ENCODE peak calls at places on chromosomes 7 and 10, in five cellular contexts. L, V, H, G and E are unnamed samples.

GRCh38 chr10:62083868-62084267 is 182.4 kb downstream of the ARID5B start:
- DNase-seq in V (peak), H (no peak), L (no peak), G (no peak), E (no peak)

GRCh38 chr7:131424219-131424822 is 96.6 kb downstream of the MKLN1 start:
- DNase-seq in G (no peak), H (no peak), L (no peak), V (no peak), E (no peak)

GRCh38 chr7:131403322-131403721 is 75.6 kb downstream of the MKLN1 start:
- DNase-seq in L (no peak), G (no peak), V (no peak), H (no peak), E (no peak)

GRCh38 chr10:112815238-112816032 is 134.6 kb upstream of the TCF7L2 start:
- DNase-seq in L (no peak), G (no peak), V (no peak), H (no peak), E (no peak)

GRCh38 chr10:11035318-11035920 is 17.7 kb downstream of the CELF2 start:
- DNase-seq in H (peak), L (no peak), G (no peak), V (no peak), E (no peak)

GRCh38 chr7:48667434-48667833 is 256.9 kb upstream of the CDC14C start:
- DNase-seq in G (no peak), L (no peak), H (no peak), V (no peak), E (no peak)

GRCh38 chr10:43377393-43377883 is 6.0 kb downstream of the FXYD4 start:
- DNase-seq in H (no peak), G (peak), L (peak), V (no peak), E (no peak)

GRCh38 chr10:131676448-131676847 is 224.4 kb upstream of the PPP2R2D start:
- DNase-seq in H (no peak), G (no peak), V (no peak), L (no peak), E (no peak)

GRCh38 chr7:46603296-46603701 is 682.2 kb upstream of the IGFBP3 start:
- DNase-seq in V (no peak), G (no peak), H (no peak), L (no peak), E (no peak)

GRCh38 chr7:131507592-131508331 is 48.7 kb downstream of the PODXL start:
- DNase-seq in G (peak), L (peak), H (peak), V (peak), E (peak)

GRCh38 chr10:76428541-76429330 is 997.3 kb downstream of the LRMDA start:
- DNase-seq in H (no peak), G (no peak), L (no peak), V (no peak), E (no peak)

GRCh38 chr7:19754521-19755116 is 18.8 kb downstream of the TMEM196 start:
- DNase-seq in L (no peak), H (no peak), G (no peak), V (no peak), E (no peak)

GRCh38 chr7:117616694-117617093 is 136.9 kb downstream of the CFTR start:
- DNase-seq in V (no peak), G (no peak), H (no peak), L (no peak), E (no peak)

GRCh38 chr7:10225265-10225664 is 748.4 kb upstream of the PHF14 start:
- DNase-seq in L (no peak), H (no peak), G (no peak), V (no peak), E (no peak)

GRCh38 chr7:108073305-108074070 is 56.7 kb downstream of the LAMB4 start:
- DNase-seq in L (no peak), V (no peak), G (no peak), H (no peak), E (no peak)

GRCh38 chr10:61781969-61782403 is 119.3 kb downstream of the CABCOCO1 start:
- DNase-seq in H (peak), G (no peak), L (no peak), V (no peak), E (no peak)

GRCh38 chr7:97027427-97028234 is 3.0 kb upstream of the DLX5 start:
- DNase-seq in G (peak), V (peak), H (peak), L (peak), E (peak)

GRCh38 chr7:22319424-22320403 is 37.2 kb downstream of the RAPGEF5 start:
- DNase-seq in V (no peak), G (no peak), L (no peak), H (no peak), E (no peak)

GRCh38 chr7:46859963-46860475 is 721.9 kb downstream of the TNS3 start:
- DNase-seq in H (no peak), L (no peak), V (no peak), G (no peak), E (no peak)

GRCh38 chr10:80202934-80203834 is 2.2 kb downstream of the ANXA11 start:
- DNase-seq in L (peak), V (peak), G (peak), H (peak), E (peak)

GRCh38 chr7:3953133-3953532 is 652.1 kb downstream of the SDK1 start:
- DNase-seq in L (no peak), V (no peak), G (no peak), H (no peak), E (no peak)

GRCh38 chr7:151721694-151722093 is 155.2 kb downstream of the PRKAG2 start:
- DNase-seq in H (no peak), L (no peak), V (no peak), G (no peak), E (no peak)

GRCh38 chr10:4704034-4704545 is 121.9 kb upstream of the AKR1E2 start:
- DNase-seq in V (no peak), H (no peak), L (no peak), G (no peak), E (no peak)

GRCh38 chr7:104160375-104160774 is 47.4 kb downstream of the ORC5 start:
- DNase-seq in H (no peak), L (no peak), V (no peak), G (no peak), E (no peak)
- TF ChIP-seq CTCF in H (no peak), L (peak), V (no peak), G (peak), E (peak)

DNA sequence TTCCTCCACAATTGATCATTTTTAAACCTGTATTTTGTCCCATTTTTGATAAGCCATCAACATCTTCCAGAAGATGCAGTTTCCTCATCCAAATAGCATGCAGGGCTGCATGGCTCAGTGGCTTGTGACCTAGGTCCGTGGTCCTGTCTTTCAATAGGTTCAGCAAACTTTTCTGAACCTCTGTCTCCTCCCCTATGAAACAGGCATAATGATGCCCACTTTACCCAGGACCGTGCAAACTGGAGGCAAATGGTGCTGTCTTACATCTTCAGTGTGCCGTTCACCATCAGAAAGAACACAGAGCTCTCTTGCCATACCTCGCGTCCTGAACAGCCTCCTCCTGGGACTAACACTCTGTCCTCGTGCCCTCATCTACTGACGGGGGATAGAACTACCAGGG is 22.3 kb upstream of the FIGNL1 start:
- DNase-seq in L (no peak), V (no peak), G (no peak), H (no peak), E (no peak)
- TF ChIP-seq CTCF in L (no peak), V (no peak), G (no peak), H (no peak), E (no peak)

DNA sequence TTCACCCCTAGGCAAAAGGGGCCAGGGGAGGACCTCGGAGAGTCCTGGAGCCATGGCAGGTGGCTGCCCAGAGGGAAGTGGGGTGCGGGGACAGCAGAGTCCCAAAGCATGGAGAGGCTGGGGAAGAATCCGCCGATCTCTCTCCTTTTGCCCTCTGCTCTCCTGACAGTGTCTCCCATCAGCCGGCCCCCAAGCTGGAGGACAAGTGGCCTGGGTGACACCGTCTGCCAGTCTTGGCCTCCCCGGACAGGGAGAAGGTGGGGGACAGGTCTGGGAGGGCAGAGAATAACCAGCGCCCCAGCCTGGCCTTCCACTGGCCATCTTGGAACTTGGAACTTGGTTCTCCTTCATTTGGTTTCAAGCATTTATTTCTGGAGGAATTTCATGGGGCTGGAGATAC is 77.9 kb downstream of the CAMK1D start:
- DNase-seq in V (no peak), G (no peak), L (no peak), H (peak), E (no peak)
- TF ChIP-seq CTCF in V (no peak), G (no peak), L (no peak), H (no peak), E (no peak)

GRCh38 chr10:46998595-46998994 is 87.4 kb downstream of the PTPN20 start:
- DNase-seq in L (no peak), G (no peak), H (no peak), V (no peak), E (no peak)

GRCh38 chr10:46999217-46999616 is 88.0 kb downstream of the PTPN20 start:
- DNase-seq in G (no peak), V (no peak), L (no peak), H (no peak), E (no peak)

GRCh38 chr10:46992794-46993552 is 81.7 kb downstream of the PTPN20 start:
- DNase-seq in V (no peak), H (no peak), G (no peak), L (no peak), E (no peak)

GRCh38 chr10:46998192-46998591 is 87.0 kb downstream of the PTPN20 start:
- DNase-seq in L (no peak), V (no peak), H (no peak), G (no peak), E (no peak)

DNA sequence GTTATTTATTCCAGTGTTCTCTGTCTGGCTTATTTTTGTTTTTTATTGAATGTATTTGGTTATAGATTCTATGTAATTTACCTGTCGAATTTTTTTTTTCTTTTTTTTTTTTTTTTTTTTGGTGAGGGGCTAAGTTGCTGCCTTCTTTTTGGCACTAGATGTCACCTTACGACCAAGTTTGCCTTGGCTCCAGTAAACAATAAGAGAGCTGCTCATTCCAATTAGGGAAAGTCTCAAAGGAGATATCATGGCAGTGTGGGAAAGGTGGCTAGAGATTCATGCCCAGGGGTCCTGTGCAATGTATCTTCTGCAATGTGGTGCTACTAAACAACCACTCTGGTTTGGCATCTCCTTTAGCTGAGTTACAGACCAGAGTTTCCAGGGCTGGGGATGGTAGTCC is 84.0 kb downstream of the PTPN20 start:
- DNase-seq in H (no peak), V (no peak), G (no peak), L (no peak), E (no peak)
- TF ChIP-seq CTCF in H (no peak), V (no peak), G (peak), L (no peak), E (no peak)

GRCh38 chr7:134104166-134104565 is 23.0 kb upstream of the LRGUK start:
- DNase-seq in V (no peak), H (no peak), G (no peak), L (no peak), E (no peak)

GRCh38 chr7:134113655-134114054 is 13.5 kb upstream of the LRGUK start:
- DNase-seq in H (no peak), L (no peak), V (no peak), G (no peak), E (no peak)

GRCh38 chr7:134108803-134109202 is 18.3 kb upstream of the LRGUK start:
- DNase-seq in H (no peak), V (no peak), G (no peak), L (no peak), E (no peak)
- TF ChIP-seq CTCF in H (no peak), V (no peak), G (no peak), L (no peak), E (no peak)

GRCh38 chr7:28142650-28143049 is 37.9 kb downstream of the JAZF1 start:
- DNase-seq in H (no peak), G (no peak), L (no peak), V (no peak), E (no peak)

GRCh38 chr7:28140964-28141363 is 39.6 kb downstream of the JAZF1 start:
- DNase-seq in L (no peak), G (no peak), H (no peak), V (no peak), E (no peak)

GRCh38 chr7:28145931-28146330 is 34.7 kb downstream of the JAZF1 start:
- DNase-seq in H (no peak), V (no peak), G (no peak), L (no peak), E (no peak)

GRCh38 chr7:28145090-28145626 is 35.4 kb downstream of the JAZF1 start:
- DNase-seq in L (no peak), G (no peak), H (no peak), V (no peak), E (no peak)

DNA sequence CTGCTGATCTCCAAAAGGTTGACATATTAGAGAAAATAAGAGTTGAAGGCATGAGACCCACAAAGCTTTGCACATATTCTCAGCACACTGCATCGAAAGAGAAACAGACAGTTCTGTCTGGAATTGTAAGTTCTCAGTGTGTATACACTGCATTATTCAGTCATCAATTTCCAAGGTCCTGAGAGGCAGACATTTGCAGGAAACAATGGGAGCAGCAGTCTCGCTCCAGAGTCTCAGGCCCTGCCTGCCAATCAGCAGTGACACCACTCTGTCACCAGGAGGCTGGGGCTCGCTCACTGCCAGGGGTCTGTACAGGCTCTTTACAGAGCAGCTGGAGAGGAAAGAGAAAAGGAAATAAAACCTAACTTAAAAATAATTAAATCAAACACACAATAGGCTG is 36.3 kb downstream of the JAZF1 start:
- DNase-seq in V (no peak), L (peak), H (no peak), G (no peak), E (no peak)
- TF ChIP-seq CTCF in V (no peak), L (peak), H (no peak), G (peak), E (peak)

GRCh38 chr10:129467346-129468119 is 492 bp downstream of the MGMT start:
- DNase-seq in V (no peak), L (no peak), G (no peak), H (peak), E (no peak)
- TF ChIP-seq CTCF in V (no peak), L (no peak), G (no peak), H (no peak), E (no peak)

DNA sequence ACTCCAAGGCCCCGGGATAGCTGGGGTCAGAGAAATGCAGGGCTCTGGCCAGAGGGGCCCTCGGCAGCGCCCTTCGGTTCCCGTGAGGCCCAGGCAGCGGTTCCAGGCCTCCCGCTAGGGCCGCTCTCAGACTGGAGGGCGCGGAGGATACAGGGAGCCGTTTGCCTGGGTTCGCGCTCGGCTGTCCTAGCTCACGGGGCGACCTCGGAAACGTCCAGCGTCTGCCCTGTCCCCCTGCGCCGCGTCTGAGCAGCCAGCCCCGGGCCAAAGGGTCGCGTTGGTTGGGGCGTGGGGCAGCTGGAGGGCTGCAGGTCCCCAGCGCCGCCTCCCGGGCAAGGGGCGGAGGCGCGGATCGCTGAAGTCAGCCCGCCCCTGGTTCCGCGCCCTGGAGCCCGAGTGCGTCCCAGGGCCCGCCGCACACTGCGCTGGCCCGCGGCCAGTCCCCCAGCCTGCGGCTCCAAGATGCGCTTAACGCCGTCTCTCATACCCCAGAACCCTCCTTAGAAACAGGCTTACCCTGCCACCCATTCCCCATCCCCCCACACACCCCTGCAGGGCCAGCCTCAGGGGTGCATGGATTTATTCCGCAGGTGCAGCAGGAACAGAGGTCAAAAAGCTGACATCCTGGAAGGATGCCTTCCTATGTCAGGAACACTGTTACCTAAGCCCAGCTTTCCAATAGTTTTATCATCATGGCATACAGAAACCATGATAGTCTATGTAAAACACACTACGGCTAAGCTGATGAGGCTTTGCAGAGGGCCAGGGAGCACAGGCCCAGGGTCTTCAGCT is 22.1 kb upstream of the OPN4 start:
- DNase-seq in L (no peak), G (peak), V (peak), H (no peak), E (no peak)
- TF ChIP-seq CTCF in L (no peak), G (peak), V (no peak), H (no peak), E (no peak)

DNA sequence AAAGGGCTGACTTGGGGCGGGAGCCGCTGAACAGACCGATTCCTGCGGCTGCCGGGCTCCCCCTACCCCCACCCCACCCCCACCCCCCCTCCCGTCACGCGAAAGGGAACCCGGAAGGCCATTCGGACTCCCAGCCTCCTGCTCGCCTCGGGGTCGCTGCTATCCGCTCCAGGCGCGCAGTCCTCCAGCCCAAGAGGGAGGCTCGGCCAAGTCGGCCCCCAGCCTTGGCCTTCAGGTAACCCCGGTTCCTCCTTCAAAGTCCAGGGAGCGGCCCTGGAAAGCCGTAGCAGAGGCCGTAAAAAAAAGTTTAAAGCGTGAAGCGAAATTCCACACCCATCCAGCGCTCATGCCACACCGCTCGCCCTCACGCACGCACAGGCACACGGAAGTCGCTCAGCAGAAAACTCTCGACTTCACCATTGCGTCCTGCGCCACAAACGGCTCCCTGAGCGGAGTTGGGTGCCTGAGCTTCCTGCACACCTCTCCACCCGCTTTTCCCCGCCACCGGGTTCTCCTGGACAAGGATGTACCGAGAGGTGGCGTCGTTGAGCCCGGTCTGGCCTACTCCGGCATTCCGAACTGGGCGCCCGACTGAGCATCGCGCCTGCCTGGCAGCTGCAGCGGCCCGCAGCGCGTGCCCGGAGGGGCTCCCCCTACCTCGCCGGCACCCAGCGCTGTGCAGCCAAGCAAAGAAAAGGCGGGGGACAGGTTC is 1.4 kb downstream of the SORCS3 start:
- DNase-seq in H (no peak), G (peak), V (no peak), L (peak), E (no peak)
- TF ChIP-seq CTCF in H (no peak), G (peak), V (no peak), L (no peak), E (no peak)

GRCh38 chr7:144515430-144515829 is 111.9 kb upstream of the NOBOX start:
- DNase-seq in V (no peak), G (no peak), H (no peak), L (no peak), E (no peak)

GRCh38 chr7:144508702-144509101 is 105.2 kb upstream of the NOBOX start:
- DNase-seq in G (no peak), L (no peak), V (no peak), H (no peak), E (no peak)

GRCh38 chr7:144517762-144518161 is 114.3 kb upstream of the NOBOX start:
- DNase-seq in G (no peak), H (no peak), L (no peak), V (no peak), E (no peak)

GRCh38 chr7:144516729-144517128 is 113.2 kb upstream of the NOBOX start:
- DNase-seq in L (no peak), G (no peak), V (no peak), H (no peak), E (no peak)

DNA sequence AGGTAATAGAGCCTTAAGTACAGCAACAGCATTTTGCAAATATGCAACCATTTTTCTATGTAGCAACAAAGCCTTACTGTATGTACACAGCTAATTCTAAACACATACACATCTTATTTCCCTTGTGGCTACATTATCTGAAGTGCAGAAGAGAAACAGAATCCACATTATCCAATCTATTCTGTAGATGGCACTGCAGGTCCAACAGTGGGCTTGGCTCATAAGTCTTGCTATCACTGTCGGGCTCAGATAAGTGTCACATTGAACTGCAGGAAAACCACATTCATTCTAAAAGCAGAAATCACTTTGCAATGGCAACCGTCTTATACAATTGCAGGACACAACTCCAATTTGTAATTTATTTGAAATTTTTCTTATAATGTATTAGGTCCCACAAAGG is 109.8 kb upstream of the NOBOX start:
- DNase-seq in L (no peak), V (no peak), H (no peak), G (no peak), E (no peak)
- TF ChIP-seq CTCF in L (no peak), V (no peak), H (no peak), G (peak), E (no peak)